ENCODE peak calls at places on chromosome 14, in eight cellular contexts. X, I, U, C, M, Q, B and P are unnamed samples.

GRCh38 chr14:30002859-30003258 is 75.2 kb upstream of the PRKD1 start:
- DNase-seq in C (no peak), I (no peak), U (no peak), B (no peak), X (no peak), Q (no peak), M (no peak), P (no peak)

GRCh38 chr14:54175298-54175942 is 218.8 kb upstream of the BMP4 start:
- DNase-seq in X (no peak), I (peak; percentile 54), U (peak; percentile 76), Q (no peak), B (peak; percentile 27), C (peak; percentile 23), M (peak; percentile 59), P (peak; percentile 78)

GRCh38 chr14:32980887-32981501 is 42.3 kb downstream of the NPAS3 start:
- DNase-seq in C (no peak), X (no peak), U (no peak), Q (no peak), B (no peak), I (no peak), M (no peak), P (no peak)

GRCh38 chr14:98952595-98953325 is 319.2 kb downstream of the BCL11B start:
- DNase-seq in U (no peak), Q (no peak), X (no peak), I (no peak), B (no peak), C (no peak), M (no peak), P (peak; percentile 23)

GRCh38 chr14:52996493-52996892 is 45.6 kb upstream of the FERMT2 start:
- DNase-seq in X (no peak), C (no peak), Q (no peak), I (no peak), B (no peak), M (no peak), U (no peak), P (no peak)

GRCh38 chr14:32201816-32202467 is at the start of gene RNU6-7:
- DNase-seq in I (no peak), X (no peak), U (peak; percentile 45), Q (no peak), C (no peak), B (no peak), M (no peak), P (no peak)

GRCh38 chr14:39417014-39417413 is 15.2 kb downstream of the FBXO33 start:
- DNase-seq in Q (no peak), U (no peak), M (no peak), I (no peak), C (no peak), B (no peak), X (no peak), P (peak; percentile 6)

GRCh38 chr14:51534623-51535022 is 117.1 kb upstream of the FRMD6 start:
- DNase-seq in U (no peak), I (no peak), X (no peak), C (no peak), B (no peak), Q (no peak), M (peak; percentile 22), P (peak; percentile 71)

GRCh38 chr14:34971381-34971780 is 11.4 kb upstream of the SRP54 start:
- DNase-seq in B (no peak), Q (no peak), X (no peak), C (no peak), M (no peak), I (no peak), U (no peak), P (no peak)

GRCh38 chr14:99980299-99980698 is 84.9 kb upstream of the EVL start:
- DNase-seq in M (no peak), Q (no peak), C (no peak), B (no peak), X (no peak), I (no peak), U (no peak), P (no peak)

GRCh38 chr14:67556671-67557070 is 23.6 kb downstream of the PLEKHH1 start:
- DNase-seq in B (no peak), C (no peak), U (no peak), X (no peak), Q (no peak), M (no peak), I (no peak), P (no peak)

GRCh38 chr14:103685276-103686211 is 29.7 kb downstream of the XRCC3 start:
- DNase-seq in X (no peak), Q (no peak), C (no peak), U (no peak), M (no peak), I (no peak), B (no peak), P (no peak)

GRCh38 chr14:49972840-49973239 is 80.0 kb downstream of the ARF6 start:
- DNase-seq in Q (no peak), X (no peak), B (peak; percentile 41), C (no peak), U (peak; percentile 63), M (peak; percentile 60), I (peak; percentile 44), P (peak; percentile 71)

GRCh38 chr14:73795974-73796373 is 55.7 kb upstream of the PTGR2 start:
- DNase-seq in U (peak; percentile 37), M (no peak), I (no peak), B (no peak), C (no peak), Q (no peak), X (no peak), P (peak; percentile 77)

GRCh38 chr14:38623661-38624060 is 367.8 kb upstream of the CLEC14A start:
- DNase-seq in C (no peak), B (no peak), X (no peak), U (no peak), I (no peak), Q (no peak), M (no peak), P (no peak)

GRCh38 chr14:63203618-63204406 is 431 bp upstream of the RHOJ start:
- DNase-seq in C (no peak), X (no peak), M (peak; percentile 36), B (peak; percentile 28), U (peak; percentile 5), Q (no peak), I (no peak), P (no peak)

GRCh38 chr14:57049848-57050247 is 218.9 kb downstream of the EXOC5 start:
- DNase-seq in I (no peak), B (no peak), C (no peak), M (no peak), X (no peak), Q (no peak), U (no peak), P (no peak)

GRCh38 chr14:75803768-75804167 is 142.7 kb downstream of the TTLL5 start:
- DNase-seq in M (no peak), Q (no peak), I (no peak), B (no peak), C (no peak), U (no peak), X (no peak), P (no peak)

GRCh38 chr14:31682768-31683167 is 121.6 kb downstream of the NUBPL start:
- DNase-seq in Q (no peak), M (no peak), C (no peak), X (no peak), B (no peak), U (no peak), I (no peak), P (no peak)

GRCh38 chr14:104295681-104296387 is 157.4 kb downstream of the KIF26A start:
- DNase-seq in B (no peak), I (no peak), U (no peak), X (no peak), M (no peak), Q (no peak), C (no peak), P (no peak)

GRCh38 chr14:71665157-71665556 is 267.1 kb upstream of the RGS6 start:
- DNase-seq in Q (no peak), M (no peak), C (no peak), U (no peak), I (no peak), B (no peak), X (no peak), P (no peak)

GRCh38 chr14:72965249-72965648 is 39.0 kb downstream of the DCAF4 start:
- DNase-seq in U (no peak), X (no peak), I (peak; percentile 51), C (no peak), B (no peak), M (no peak), Q (no peak), P (no peak)

GRCh38 chr14:24392327-24393098 is 6.3 kb upstream of the NYNRIN start:
- DNase-seq in M (no peak), C (no peak), Q (no peak), U (peak; percentile 43), X (no peak), B (no peak), I (no peak), P (peak; percentile 62)

GRCh38 chr14:89137514-89138163 is 279.4 kb downstream of the FOXN3 start:
- DNase-seq in M (no peak), Q (no peak), B (no peak), X (no peak), U (no peak), I (peak; percentile 34), C (no peak), P (peak; percentile 70)

GRCh38 chr14:45094275-45094674 is 10.4 kb downstream of the PRPF39 start:
- DNase-seq in M (no peak), B (no peak), U (no peak), C (no peak), Q (no peak), X (no peak), I (no peak), P (no peak)

GRCh38 chr14:24172261-24172860 is 481 bp downstream of the REC8 start:
- DNase-seq in U (no peak), M (no peak), X (no peak), I (no peak), C (no peak), Q (no peak), B (no peak), P (no peak)

GRCh38 chr14:45003924-45004323 is 41.9 kb downstream of the TOGARAM1 start:
- DNase-seq in M (no peak), U (no peak), B (no peak), C (no peak), I (no peak), Q (no peak), X (no peak), P (no peak)

GRCh38 chr14:105364100-105364708 is 34.1 kb upstream of the TEX22 start:
- DNase-seq in U (no peak), B (peak; percentile 49), M (no peak), I (no peak), Q (no peak), X (no peak), C (no peak), P (no peak)

GRCh38 chr14:34052658-34053014 is 101.8 kb upstream of the EGLN3 start:
- DNase-seq in X (no peak), Q (no peak), I (no peak), B (no peak), U (no peak), C (no peak), M (no peak), P (peak; percentile 70)

GRCh38 chr14:52735921-52736489 is 6.0 kb downstream of the STYX start:
- DNase-seq in C (no peak), I (no peak), X (no peak), U (no peak), Q (no peak), B (no peak), M (no peak), P (no peak)

GRCh38 chr14:64501326-64502171 is 2.1 kb downstream of the ZBTB25 start:
- DNase-seq in C (no peak), B (no peak), M (peak; percentile 69), Q (no peak), X (no peak), I (peak; percentile 10), U (no peak), P (no peak)

GRCh38 chr14:32693114-32693513 is 245.6 kb upstream of the NPAS3 start:
- DNase-seq in X (no peak), B (no peak), U (no peak), C (no peak), Q (no peak), I (peak; percentile 96), M (no peak), P (no peak)